ENCODE peak calls at places on chromosomes 16 and 17, in four cellular contexts. Q is neuronal stem cell, G is Panc1, E is left ventricle myocardium inferior. J is an unnamed sample.
A peak's percentile ranks its signal among the peaks of the same experiment; 100 is the strongest.

GRCh38 chr16:81623365-81624102 is 155.6 kb upstream of the PLCG2 start:
- DNase-seq in G (no peak), E (no peak), Q (peak; percentile 38), J (peak; percentile 57)

GRCh38 chr16:66419527-66419926 is 7.6 kb upstream of the BEAN1 start:
- DNase-seq in E (no peak), G (no peak), Q (no peak), J (no peak)

GRCh38 chr16:17367932-17368331 is 102.8 kb downstream of the XYLT1 start:
- DNase-seq in Q (peak; percentile 44), G (no peak), E (no peak), J (no peak)

GRCh38 chr17:31092475-31093064 is 2.2 kb upstream of the NF1 start:
- DNase-seq in G (no peak), E (no peak), Q (no peak), J (no peak)

GRCh38 chr16:35210681-35211433 is 1751.4 kb downstream of the TP53TG3F start:
- DNase-seq in G (no peak), Q (no peak), E (no peak), J (no peak)

GRCh38 chr17:14833201-14833773 is 431.8 kb downstream of the PMP22 start:
- DNase-seq in Q (no peak), G (no peak), E (no peak), J (no peak)

GRCh38 chr17:55540414-55541091 is 29.3 kb upstream of the SMIM36 start:
- DNase-seq in E (no peak), G (no peak), Q (no peak), J (no peak)

GRCh38 chr16:70800306-70800705 is 652 bp downstream of the VAC14 start:
- DNase-seq in Q (no peak), E (no peak), G (no peak), J (no peak)

GRCh38 chr16:87541004-87541881 is 48.4 kb upstream of the ZCCHC14 start:
- DNase-seq in Q (no peak), G (no peak), E (peak; percentile 37), J (no peak)

GRCh38 chr16:57240872-57241271 is 4.2 kb upstream of the ARL2BP start:
- DNase-seq in E (no peak), Q (no peak), G (no peak), J (no peak)

GRCh38 chr16:24045641-24046040 is 209.9 kb downstream of the PRKCB start:
- DNase-seq in E (no peak), G (no peak), Q (peak; percentile 32), J (no peak)

GRCh38 chr17:35287286-35287811 is 44.5 kb downstream of the SLFN5 start:
- DNase-seq in G (no peak), E (no peak), Q (no peak), J (no peak)

GRCh38 chr16:86088287-86088686 is 189.3 kb downstream of the IRF8 start:
- DNase-seq in Q (no peak), E (no peak), G (no peak), J (no peak)

GRCh38 chr16:31695667-31696066 is 168.0 kb downstream of the AHSP start:
- DNase-seq in E (no peak), Q (no peak), G (no peak), J (no peak)

GRCh38 chr16:88512728-88513674 is 57.2 kb upstream of the ZC3H18 start:
- DNase-seq in G (no peak), Q (no peak), E (no peak), J (peak; percentile 81)

GRCh38 chr17:68011199-68011665 is 15.0 kb upstream of the C17orf58 start:
- DNase-seq in E (peak; percentile 56), G (no peak), Q (peak; percentile 23), J (peak; percentile 63)

GRCh38 chr16:88510091-88510719 is 57.1 kb downstream of the ZFPM1 start:
- DNase-seq in E (no peak), Q (no peak), G (no peak), J (no peak)

GRCh38 chr17:21452377-21453143 is 76.4 kb downstream of the KCNJ12 start:
- DNase-seq in Q (peak; percentile 18), E (peak; percentile 49), G (no peak), J (peak; percentile 45)

GRCh38 chr17:18381158-18381952 is 3.8 kb downstream of the EVPLL start:
- DNase-seq in G (no peak), E (no peak), Q (no peak), J (no peak)

GRCh38 chr16:67647111-67647651 is 2.2 kb downstream of the CARMIL2 start:
- DNase-seq in Q (no peak), E (no peak), G (no peak), J (no peak)

GRCh38 chr17:29449865-29450671 is 59.9 kb downstream of the TAOK1 start:
- DNase-seq in Q (no peak), G (no peak), E (no peak), J (no peak)

GRCh38 chr17:33218657-33219298 is 74.3 kb downstream of the ASIC2 start:
- DNase-seq in G (no peak), Q (no peak), E (no peak), J (no peak)

GRCh38 chr16:88926374-88926990 is 50.5 kb downstream of the CBFA2T3 start:
- DNase-seq in E (no peak), Q (no peak), G (no peak), J (no peak)

GRCh38 chr16:70576431-70577255 is 53.0 kb downstream of the SF3B3 start:
- DNase-seq in Q (no peak), E (no peak), G (no peak), J (no peak)

GRCh38 chr17:30996481-30996880 is 25.6 kb downstream of the RNF135 start:
- DNase-seq in E (no peak), Q (no peak), G (no peak), J (no peak)

GRCh38 chr16:10558746-10559641 is 21.4 kb downstream of the EMP2 start:
- DNase-seq in E (peak; percentile 77), Q (no peak), G (no peak), J (peak; percentile 75)

GRCh38 chr17:5488752-5489151 is 2.4 kb downstream of the MIS12 start:
- DNase-seq in E (no peak), Q (no peak), G (no peak), J (no peak)

GRCh38 chr16:66858740-66859396 is 14.7 kb downstream of the CA7 start:
- DNase-seq in Q (no peak), E (peak; percentile 71), G (no peak), J (peak; percentile 48)

GRCh38 chr17:51435171-51435552 is 174.8 kb downstream of the UTP18 start:
- DNase-seq in G (no peak), Q (no peak), E (no peak), J (no peak)

GRCh38 chr16:74565378-74565777 is 41.5 kb downstream of the GLG1 start:
- DNase-seq in G (no peak), Q (no peak), E (no peak), J (no peak)

GRCh38 chr16:74568961-74569631 is 37.8 kb downstream of the GLG1 start:
- DNase-seq in Q (no peak), E (no peak), G (no peak), J (no peak)

GRCh38 chr16:74564451-74564984 is 42.4 kb downstream of the GLG1 start:
- DNase-seq in G (no peak), Q (no peak), E (no peak), J (no peak)

GRCh38 chr16:74570412-74571301 is 36.3 kb downstream of the GLG1 start:
- DNase-seq in Q (no peak), G (no peak), E (no peak), J (no peak)

GRCh38 chr16:74567901-74568300 is 39.0 kb downstream of the GLG1 start:
- DNase-seq in E (no peak), Q (no peak), G (no peak), J (no peak)
- H3K4me1 ChIP-seq in E (peaks cover 26% of the 10 kb centered on the region), Q (no peaks in the 10 kb centered on the region), G (peaks cover 4% of the 10 kb centered on the region), J (peaks cover 25% of the 10 kb centered on the region)

GRCh38 chr17:76687278-76688164 is 23.2 kb downstream of the MXRA7 start:
- DNase-seq in Q (no peak), G (no peak), E (peak; percentile 79), J (no peak)
- H3K4me3 ChIP-seq in Q (no peak overlapping the region), G (no peak overlapping the region), E (peak overlapping the region; percentile 46), J (no peak overlapping the region)

GRCh38 chr17:79800325-79801155 is 3.7 kb upstream of the CBX8 start:
- DNase-seq in G (no peak), Q (no peak), E (no peak), J (no peak)
- H3K4me1 ChIP-seq in G (peaks cover 34% of the 10 kb centered on the region), Q (peaks cover 54% of the 10 kb centered on the region), E (peaks cover 75% of the 10 kb centered on the region), J (peaks cover 34% of the 10 kb centered on the region)

DNA sequence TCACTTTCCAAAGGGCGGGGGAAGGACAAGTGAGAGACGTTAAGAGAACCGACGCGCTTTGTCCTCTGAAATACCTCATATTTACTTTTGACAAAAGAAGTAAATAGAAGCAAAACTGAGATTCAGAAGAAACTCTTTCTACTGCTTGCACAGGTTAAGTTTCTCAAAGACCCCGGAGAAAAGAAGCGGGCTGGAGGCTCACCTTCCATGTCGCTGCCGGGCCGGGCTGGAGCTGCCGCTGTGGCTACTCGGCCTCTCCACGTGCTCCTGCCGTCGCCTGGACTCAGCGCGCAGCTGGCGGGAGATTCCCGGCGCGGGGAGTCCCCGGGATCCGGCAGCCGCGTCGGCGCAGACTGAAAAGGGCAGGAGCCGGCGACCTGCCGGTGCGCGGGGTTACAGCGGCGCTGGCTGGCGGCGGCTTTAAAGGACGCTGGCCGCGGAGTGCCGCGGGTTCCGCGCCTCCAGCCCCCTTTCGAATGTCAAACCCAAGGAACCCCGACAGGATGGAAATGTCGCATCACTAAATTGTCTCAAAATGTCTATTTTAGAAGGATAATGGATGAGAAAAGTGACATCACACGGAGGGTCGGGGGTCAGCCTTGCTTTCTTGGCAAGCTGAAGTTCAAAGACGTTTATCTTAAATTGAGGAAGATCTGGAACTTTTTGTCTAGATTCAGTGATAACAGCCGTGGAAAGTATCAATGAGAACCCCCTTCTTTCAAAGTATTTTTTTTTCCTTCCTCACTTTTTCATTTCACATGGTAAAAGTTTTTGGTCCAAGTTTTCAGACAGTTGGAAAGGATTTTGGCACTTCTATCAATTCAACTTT is at the start of gene IKZF3:
- DNase-seq in E (peak; percentile 21), G (no peak), Q (peak; percentile 41), J (peak; percentile 84)
- H3K4me3 ChIP-seq in E (peak within 1 kb of the TSS; percentile 33), G (peak within 1 kb of the TSS; percentile 26), Q (no peak within 1 kb of the TSS), J (peak within 1 kb of the TSS; percentile 22)

GRCh38 chr17:57531078-57531477 is 214.0 kb downstream of the CCDC182 start:
- DNase-seq in E (no peak), G (no peak), Q (no peak), J (no peak)

GRCh38 chr17:57530508-57530907 is 214.6 kb downstream of the CCDC182 start:
- DNase-seq in Q (no peak), E (no peak), G (no peak), J (no peak)

GRCh38 chr17:57527437-57528083 is 217.5 kb downstream of the CCDC182 start:
- DNase-seq in Q (peak; percentile 82), E (no peak), G (no peak), J (no peak)

GRCh38 chr17:57530026-57530425 is 215.1 kb downstream of the CCDC182 start:
- DNase-seq in Q (no peak), E (no peak), G (no peak), J (no peak)

GRCh38 chr17:57528084-57528451 is 217.0 kb downstream of the CCDC182 start:
- DNase-seq in E (no peak), Q (no peak), G (no peak), J (no peak)
- H3K4me1 ChIP-seq in E (peaks cover 67% of the 10 kb centered on the region), Q (peaks cover 62% of the 10 kb centered on the region), G (no peaks in the 10 kb centered on the region), J (peaks cover 47% of the 10 kb centered on the region)

DNA sequence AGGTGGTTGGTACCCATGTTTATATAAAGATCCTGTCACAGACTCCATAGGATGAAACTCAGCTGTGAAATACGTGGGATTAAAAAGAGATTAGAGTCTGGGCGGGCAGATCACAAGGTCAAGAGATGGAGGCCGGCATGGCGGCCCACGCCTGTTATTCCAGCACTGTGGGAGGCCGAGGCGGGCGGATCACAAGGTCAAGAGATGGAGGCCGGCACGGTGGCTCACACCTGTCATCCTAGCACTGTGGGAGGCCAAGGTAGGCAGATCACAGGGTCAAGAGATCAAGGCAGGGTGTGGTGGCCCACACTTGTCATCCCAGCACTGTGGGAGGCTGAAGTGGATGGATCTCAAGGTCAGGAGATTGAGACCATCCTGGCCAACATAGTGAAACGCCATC is 3.9 kb downstream of the ANAPC11 start:
- DNase-seq in G (no peak), Q (no peak), E (no peak), J (no peak)
- H3K4me3 ChIP-seq in G (no peak overlapping the region), Q (no peak overlapping the region), E (no peak overlapping the region), J (no peak overlapping the region)

GRCh38 chr16:75104836-75105235 is 11.7 kb downstream of the LDHD start:
- DNase-seq in Q (no peak), E (no peak), G (no peak), J (no peak)
- H3K4me1 ChIP-seq in Q (peaks cover 4% of the 10 kb centered on the region), E (peaks cover 66% of the 10 kb centered on the region), G (peaks cover 30% of the 10 kb centered on the region), J (peaks cover 63% of the 10 kb centered on the region)